ENCODE peak calls at places on chromosome 1, in six cellular contexts. V is posterior vena cava, E is fibroblast of lung, Y is NCI-H774, T is WTC11, N is dermis blood vessel endothelial cell. M is an unnamed sample.

GRCh38 chr1:1330366-1331067 is 563 bp upstream of the TAS1R3 start:
- DNase-seq in Y (no peak), T (no peak), V (no peak), N (no peak), E (no peak), M (no peak)

GRCh38 chr1:57725318-57725717 is 301.5 kb upstream of the DAB1 start:
- DNase-seq in T (no peak), Y (no peak), E (no peak), V (no peak), N (no peak), M (no peak)

GRCh38 chr1:171642197-171642596 is 10.3 kb downstream of the MYOC start:
- DNase-seq in V (no peak), N (no peak), E (no peak), T (no peak), Y (no peak), M (no peak)

GRCh38 chr1:222933273-222933672 is 118.4 kb downstream of the DISP1 start:
- DNase-seq in N (peak), V (no peak), Y (no peak), T (no peak), E (no peak), M (no peak)

GRCh38 chr1:43509007-43509739 is 21.5 kb upstream of the PTPRF start:
- DNase-seq in T (no peak), Y (no peak), E (no peak), N (no peak), V (no peak), M (no peak)

GRCh38 chr1:82329226-82329625 is 528.5 kb downstream of the ADGRL2 start:
- DNase-seq in T (no peak), E (no peak), Y (no peak), N (no peak), V (no peak), M (no peak)

GRCh38 chr1:161835963-161836362 is 69.8 kb downstream of the ATF6 start:
- DNase-seq in T (no peak), N (no peak), E (peak), V (no peak), Y (no peak), M (no peak)

GRCh38 chr1:56424744-56425493 is 154.4 kb downstream of the PLPP3 start:
- DNase-seq in V (peak), T (no peak), N (peak), E (peak), Y (no peak), M (no peak)

GRCh38 chr1:234885601-234886000 is 243.0 kb downstream of the TOMM20 start:
- DNase-seq in N (no peak), V (no peak), E (no peak), T (no peak), Y (no peak), M (peak)

GRCh38 chr1:6888870-6889269 is 103.6 kb downstream of the CAMTA1 start:
- DNase-seq in Y (no peak), V (no peak), E (no peak), N (no peak), T (no peak), M (no peak)

GRCh38 chr1:162973381-162973795 is 95.8 kb upstream of the RGS4 start:
- DNase-seq in N (peak), T (no peak), E (peak), Y (no peak), V (no peak), M (no peak)

M was measured in chondrocyte.